ENCODE peak calls at places on chromosomes 3 and 15, in five cellular contexts. Q, A, M, E and B are unnamed samples.
A peak's percentile ranks its signal among the peaks of the same experiment; 100 is the strongest.

GRCh38 chr15:43794269-43795037 is 2.3 kb downstream of the SERF2 start:
- DNase-seq in Q (no peak), M (no peak), A (no peak), E (peak; percentile 19), B (no peak)

GRCh38 chr3:116038968-116039950 is 406.0 kb downstream of the LSAMP start:
- DNase-seq in E (no peak), Q (no peak), M (no peak), A (peak; percentile 34), B (no peak)

GRCh38 chr15:35170216-35170615 is 85.1 kb upstream of the NANOGP8 start:
- DNase-seq in E (no peak), A (no peak), Q (no peak), M (no peak), B (no peak)

GRCh38 chr15:20294651-20295237 is 246.9 kb downstream of the GOLGA6L6 start:
- DNase-seq in A (no peak), Q (no peak), E (no peak), M (no peak), B (no peak)

GRCh38 chr3:111517801-111518200 is 24.2 kb upstream of the CD96 start:
- DNase-seq in Q (no peak), M (no peak), A (no peak), E (no peak), B (no peak)

GRCh38 chr15:61227269-61228024 is 1.7 kb downstream of the RORA start:
- DNase-seq in A (peak; percentile 33), M (peak; percentile 10), E (peak; percentile 32), Q (no peak), B (no peak)

GRCh38 chr15:99414755-99415731 is 150.7 kb upstream of the MEF2A start:
- DNase-seq in M (no peak), E (no peak), A (no peak), Q (no peak), B (no peak)

GRCh38 chr15:100682468-100682867 is 80.1 kb downstream of the ASB7 start:
- DNase-seq in M (no peak), E (no peak), A (no peak), Q (no peak), B (no peak)

GRCh38 chr3:13009132-13009945 is 63.9 kb downstream of the IQSEC1 start:
- DNase-seq in A (no peak), Q (peak; percentile 81), M (no peak), E (peak; percentile 39), B (no peak)

GRCh38 chr15:58517682-58518525 is 86.1 kb downstream of the LIPC start:
- DNase-seq in A (no peak), E (no peak), M (no peak), Q (no peak), B (no peak)

GRCh38 chr3:54458357-54458756 is 336.0 kb downstream of the CACNA2D3 start:
- DNase-seq in M (no peak), Q (no peak), E (no peak), A (no peak), B (no peak)

GRCh38 chr15:57545995-57546394 is 45.7 kb upstream of the MYZAP start:
- DNase-seq in Q (no peak), M (no peak), A (no peak), E (no peak), B (no peak)

GRCh38 chr3:107845355-107846281 is 245.2 kb downstream of the CD47 start:
- DNase-seq in E (no peak), M (peak; percentile 29), A (no peak), Q (no peak), B (no peak)

GRCh38 chr3:171416666-171417065 is 43.5 kb downstream of the TNIK start:
- DNase-seq in E (no peak), A (no peak), Q (no peak), M (no peak), B (no peak)

GRCh38 chr3:136583823-136584222 is 168.4 kb downstream of the STAG1 start:
- DNase-seq in Q (no peak), E (no peak), A (no peak), M (no peak), B (no peak)

GRCh38 chr3:189907803-189908202 is 212.9 kb downstream of the P3H2 start:
- DNase-seq in M (no peak), A (no peak), E (no peak), Q (no peak), B (no peak)

GRCh38 chr3:69791111-69791510 is 51.8 kb downstream of the MITF start:
- DNase-seq in M (no peak), Q (no peak), E (peak; percentile 31), A (peak; percentile 34), B (no peak)

GRCh38 chr3:33046521-33046920 is 50.4 kb downstream of the GLB1 start:
- DNase-seq in Q (no peak), E (no peak), M (no peak), A (no peak), B (no peak)

GRCh38 chr15:98126326-98127090 is 166.0 kb downstream of the ARRDC4 start:
- DNase-seq in A (no peak), M (no peak), E (no peak), Q (no peak), B (no peak)

GRCh38 chr3:37492977-37493471 is 318.6 kb upstream of the LRRFIP2 start:
- DNase-seq in M (peak; percentile 89), E (no peak), Q (no peak), A (peak; percentile 53), B (peak; percentile 80)